ENCODE peak calls at places on chromosomes 6 and 20, in seven cellular contexts. V is IMR-90, Z is body of pancreas, I is endodermal cell, B is left ventricle myocardium inferior, W is type B pancreatic cell, J is mucosa of descending colon. M is an unnamed sample.

GRCh38 chr6:8983202-8983688 is 547.9 kb upstream of the SLC35B3 start:
- DNase-seq in J (peak), B (peak), V (peak), W (peak), I (peak), Z (peak), M (peak)

GRCh38 chr6:372336-372911 is 19.1 kb upstream of the IRF4 start:
- DNase-seq in I (no peak), J (no peak), Z (no peak), W (no peak), B (no peak), V (no peak), M (no peak)

GRCh38 chr6:117613920-117614535 is 11.7 kb upstream of the GOPC start:
- DNase-seq in J (no peak), W (no peak), B (no peak), I (peak), V (no peak), Z (no peak), M (no peak)

GRCh38 chr6:42526616-42527015 is 37.2 kb upstream of the UBR2 start:
- DNase-seq in I (no peak), B (no peak), W (no peak), V (no peak), J (no peak), Z (no peak), M (no peak)

GRCh38 chr6:167221408-167222201 is 63.8 kb upstream of the GPR31 start:
- DNase-seq in Z (no peak), B (no peak), I (no peak), J (no peak), V (no peak), W (no peak), M (no peak)

GRCh38 chr6:15464211-15464725 is 198.6 kb downstream of the DTNBP1 start:
- DNase-seq in V (no peak), I (peak), Z (peak), W (no peak), J (no peak), B (no peak), M (peak)

GRCh38 chr20:5135363-5136012 is 8.7 kb downstream of the CDS2 start:
- DNase-seq in Z (no peak), I (peak), V (no peak), B (no peak), J (no peak), W (no peak), M (no peak)

GRCh38 chr20:47610945-47611250 is 109.2 kb downstream of the NCOA3 start:
- DNase-seq in B (no peak), V (no peak), W (no peak), Z (no peak), I (no peak), J (no peak), M (no peak)

GRCh38 chr6:41469951-41470340 is 76.2 kb upstream of the FOXP4 start:
- DNase-seq in Z (no peak), W (no peak), B (no peak), V (no peak), I (peak), J (no peak), M (no peak)

GRCh38 chr6:7200598-7201443 is 93.1 kb downstream of the RREB1 start:
- DNase-seq in W (no peak), V (no peak), J (no peak), Z (peak), B (no peak), I (no peak), M (no peak)

GRCh38 chr6:74925683-74926082 is 280.2 kb downstream of the COL12A1 start:
- DNase-seq in B (no peak), W (no peak), I (no peak), V (no peak), J (no peak), Z (no peak), M (peak)

GRCh38 chr6:39812853-39813533 is 20.8 kb downstream of the DAAM2 start:
- DNase-seq in W (no peak), Z (peak), I (no peak), J (no peak), V (peak), B (no peak), M (no peak)

GRCh38 chr20:17992224-17992637 is 23.4 kb downstream of the MGME1 start:
- DNase-seq in Z (no peak), I (no peak), B (no peak), W (no peak), J (no peak), V (no peak), M (peak)

GRCh38 chr6:36642913-36643817 is 35.3 kb upstream of the CDKN1A start:
- DNase-seq in I (no peak), W (no peak), B (peak), Z (peak), V (peak), J (peak), M (no peak)

GRCh38 chr6:50007821-50008220 is 14.0 kb downstream of the DEFB110 start:
- DNase-seq in J (no peak), B (no peak), W (no peak), V (peak), I (no peak), Z (no peak), M (no peak)

GRCh38 chr6:11585426-11586016 is 48.0 kb downstream of the TMEM170B start:
- DNase-seq in J (no peak), B (no peak), I (no peak), V (peak), Z (no peak), W (no peak), M (peak)

GRCh38 chr6:121376411-121376810 is 42.1 kb upstream of the TBC1D32 start:
- DNase-seq in V (no peak), I (peak), J (no peak), B (no peak), Z (no peak), W (no peak), M (no peak)

GRCh38 chr6:16832027-16832688 is 70.9 kb upstream of the ATXN1 start:
- DNase-seq in B (no peak), Z (no peak), J (no peak), W (no peak), I (no peak), V (peak), M (no peak)
- TF ChIP-seq CTCF in B (no peak), Z (no peak), J (no peak), W (no peak), I (no peak), V (no peak), M (no peak)

GRCh38 chr6:151647871-151648639 is 154.2 kb downstream of the CCDC170 start:
- DNase-seq in V (no peak), Z (no peak), B (no peak), W (no peak), I (peak), J (no peak), M (no peak)
- TF ChIP-seq CTCF in V (no peak), Z (no peak), B (no peak), W (peak), I (peak), J (no peak), M (no peak)

GRCh38 chr6:112595841-112596240 is 248.7 kb downstream of the RFPL4B start:
- DNase-seq in W (no peak), I (no peak), V (peak), B (no peak), Z (no peak), J (no peak), M (no peak)

GRCh38 chr6:112603726-112604125 is 256.6 kb downstream of the RFPL4B start:
- DNase-seq in B (no peak), Z (no peak), I (no peak), J (no peak), W (no peak), V (no peak), M (no peak)

GRCh38 chr6:112595201-112595600 is 248.1 kb downstream of the RFPL4B start:
- DNase-seq in Z (no peak), W (no peak), I (no peak), J (no peak), B (no peak), V (peak), M (no peak)

DNA sequence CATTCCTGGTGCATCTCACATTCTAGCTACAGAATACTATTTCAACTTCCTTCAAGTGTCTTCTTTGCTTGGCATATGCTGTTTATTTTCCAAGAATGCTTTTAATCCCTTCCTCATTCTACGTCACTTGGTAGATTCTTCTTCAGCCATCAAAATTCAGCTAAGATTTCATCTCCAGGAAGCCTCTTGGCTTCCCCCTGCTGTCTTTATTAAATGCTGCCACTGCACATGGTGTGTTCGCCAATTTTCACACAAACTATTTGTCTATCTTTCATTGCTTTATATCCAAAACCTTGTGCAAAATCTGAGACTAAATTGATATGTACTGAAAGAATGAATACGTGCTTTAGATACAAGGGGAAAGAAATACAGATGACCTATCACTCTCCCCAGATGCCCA is 253.0 kb downstream of the RFPL4B start:
- DNase-seq in W (no peak), Z (no peak), I (no peak), J (no peak), B (no peak), V (no peak), M (no peak)
- TF ChIP-seq CTCF in W (no peak), Z (no peak), I (no peak), J (no peak), B (no peak), V (peak), M (no peak)

GRCh38 chr6:135423649-135424128 is 73.9 kb downstream of the AHI1 start:
- DNase-seq in Z (peak), B (no peak), J (no peak), V (peak), I (no peak), W (no peak), M (peak)
- TF ChIP-seq CTCF in Z (peak), B (peak), J (no peak), V (peak), I (peak), W (peak), M (peak)

GRCh38 chr6:3862038-3862437 is 12.9 kb downstream of the FAM50B start:
- DNase-seq in W (no peak), J (no peak), V (no peak), Z (no peak), B (no peak), I (no peak), M (no peak)

GRCh38 chr6:3868544-3868943 is 19.4 kb downstream of the FAM50B start:
- DNase-seq in W (no peak), V (peak), B (no peak), I (no peak), J (no peak), Z (no peak), M (no peak)

GRCh38 chr6:3869284-3869631 is 20.1 kb downstream of the FAM50B start:
- DNase-seq in W (no peak), J (no peak), Z (no peak), V (no peak), I (no peak), B (no peak), M (no peak)

GRCh38 chr6:3867616-3868502 is 18.7 kb downstream of the FAM50B start:
- DNase-seq in Z (no peak), I (no peak), V (peak), B (no peak), W (no peak), J (no peak), M (no peak)

GRCh38 chr6:3865463-3865862 is 16.3 kb downstream of the FAM50B start:
- DNase-seq in V (no peak), I (no peak), B (no peak), J (no peak), Z (no peak), W (no peak), M (no peak)
- TF ChIP-seq CTCF in V (no peak), I (no peak), B (no peak), J (no peak), Z (no peak), W (no peak), M (no peak)

DNA sequence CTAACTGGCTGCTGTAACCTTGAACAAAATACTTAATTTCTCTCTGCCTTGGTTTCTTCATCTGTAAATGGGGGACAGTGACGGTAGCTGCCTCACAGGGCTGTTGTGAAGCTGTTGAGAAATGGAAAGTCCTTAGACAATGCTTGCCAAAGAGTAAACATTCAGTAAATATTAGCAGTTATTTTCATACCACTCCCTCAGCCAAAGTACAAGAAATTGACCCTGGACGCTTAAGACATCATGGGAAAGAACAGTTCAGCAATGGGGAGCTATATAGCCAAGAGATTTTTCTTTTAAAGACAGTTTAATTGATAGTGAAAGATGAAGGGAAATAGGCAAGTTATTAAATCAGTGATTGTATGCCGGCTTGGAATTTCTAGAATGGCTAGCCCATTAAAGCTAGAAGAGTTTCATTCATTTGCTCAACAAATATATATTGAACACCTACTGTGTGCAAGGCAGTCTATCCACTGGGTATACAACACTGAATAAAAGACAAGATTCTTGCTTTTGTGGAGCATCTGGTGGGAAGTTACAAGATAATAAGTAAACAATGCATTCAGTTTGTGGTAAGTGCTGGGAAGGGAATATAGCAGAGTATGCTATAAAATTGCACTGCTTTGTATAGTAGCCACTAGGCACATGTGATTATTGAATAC is 2.0 kb downstream of the CTNNBL1 start:
- DNase-seq in W (no peak), I (no peak), V (no peak), Z (no peak), J (no peak), B (no peak), M (no peak)
- TF ChIP-seq CTCF in W (no peak), I (no peak), V (no peak), Z (no peak), J (no peak), B (no peak), M (no peak)

DNA sequence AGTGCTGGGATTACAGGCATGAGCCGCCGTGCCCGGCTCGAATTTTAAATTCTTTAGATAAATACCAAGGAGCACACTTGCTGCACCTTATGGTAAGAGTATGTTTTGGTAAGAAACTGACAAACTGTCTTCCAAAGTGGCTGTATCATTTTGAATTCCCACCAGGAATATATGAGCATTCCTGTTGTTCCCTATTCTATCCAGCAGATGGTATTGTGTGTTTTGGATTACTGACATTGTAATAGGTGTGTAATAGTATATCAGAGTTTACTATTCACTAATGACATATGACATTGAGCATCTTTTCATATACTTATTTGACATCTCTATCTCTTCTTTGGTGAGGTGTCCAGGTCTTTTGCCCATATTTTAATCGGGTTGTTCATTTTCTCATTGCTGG is 40.5 kb downstream of the TGM6 start:
- DNase-seq in B (no peak), Z (no peak), W (no peak), V (no peak), J (no peak), I (no peak), M (no peak)
- TF ChIP-seq CTCF in B (no peak), Z (no peak), W (peak), V (peak), J (no peak), I (peak), M (no peak)

DNA sequence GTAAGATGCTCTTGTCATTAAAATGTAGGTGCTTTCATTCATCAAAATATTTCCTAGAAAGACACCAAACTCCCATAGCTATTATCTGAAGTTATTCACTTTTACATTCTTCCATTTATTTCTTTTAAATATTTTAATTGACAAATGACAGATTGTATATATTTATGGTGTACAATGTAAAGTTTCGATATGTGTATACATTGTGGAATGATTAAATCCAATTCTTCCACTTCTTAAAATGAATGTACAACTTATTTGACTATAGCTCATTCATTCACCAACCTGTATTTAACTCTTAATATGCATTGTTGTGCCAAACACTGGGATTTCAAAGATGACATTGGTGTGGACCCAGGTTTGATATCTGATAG is 41.0 kb downstream of the CCN2 start:
- DNase-seq in V (no peak), W (no peak), Z (no peak), B (no peak), I (no peak), J (no peak), M (no peak)
- TF ChIP-seq CTCF in V (no peak), W (no peak), Z (no peak), B (no peak), I (peak), J (no peak), M (no peak)

GRCh38 chr20:16437387-16437990 is 135.8 kb downstream of the KIF16B start:
- DNase-seq in B (no peak), I (no peak), J (no peak), W (no peak), Z (no peak), V (no peak), M (no peak)

GRCh38 chr20:16438100-16438499 is 135.1 kb downstream of the KIF16B start:
- DNase-seq in B (no peak), Z (no peak), V (no peak), J (no peak), I (no peak), W (no peak), M (no peak)

DNA sequence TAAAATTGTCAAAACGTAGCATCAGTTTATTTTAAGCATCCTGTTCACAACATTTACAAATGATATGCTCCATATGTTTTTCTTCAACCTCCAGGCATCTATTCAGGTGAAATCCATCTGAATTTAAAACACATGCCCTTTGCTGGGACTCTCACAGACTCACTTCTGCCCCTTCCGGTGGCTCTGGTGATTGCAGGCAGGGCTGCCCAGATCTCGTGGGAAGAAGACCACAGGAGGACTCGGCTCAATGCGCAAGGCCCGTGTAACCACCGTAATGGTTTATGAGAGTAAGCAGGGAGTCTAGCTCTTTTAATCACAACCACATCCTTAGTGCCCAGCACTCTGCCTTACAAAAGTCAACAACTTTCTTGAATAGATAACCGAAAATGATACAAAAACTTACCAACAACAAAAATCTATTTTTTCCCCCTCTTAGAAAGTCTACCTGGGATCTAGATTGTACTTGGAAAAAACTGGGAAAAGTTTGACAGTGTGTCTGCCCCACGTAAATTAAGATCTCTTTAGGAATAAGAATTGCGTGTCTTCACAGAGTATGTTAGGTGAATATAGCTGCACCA is 139.1 kb downstream of the KIF16B start:
- DNase-seq in J (peak), V (peak), W (peak), I (peak), B (peak), Z (peak), M (peak)
- TF ChIP-seq CTCF in J (peak), V (peak), W (peak), I (peak), B (peak), Z (peak), M (peak)

DNA sequence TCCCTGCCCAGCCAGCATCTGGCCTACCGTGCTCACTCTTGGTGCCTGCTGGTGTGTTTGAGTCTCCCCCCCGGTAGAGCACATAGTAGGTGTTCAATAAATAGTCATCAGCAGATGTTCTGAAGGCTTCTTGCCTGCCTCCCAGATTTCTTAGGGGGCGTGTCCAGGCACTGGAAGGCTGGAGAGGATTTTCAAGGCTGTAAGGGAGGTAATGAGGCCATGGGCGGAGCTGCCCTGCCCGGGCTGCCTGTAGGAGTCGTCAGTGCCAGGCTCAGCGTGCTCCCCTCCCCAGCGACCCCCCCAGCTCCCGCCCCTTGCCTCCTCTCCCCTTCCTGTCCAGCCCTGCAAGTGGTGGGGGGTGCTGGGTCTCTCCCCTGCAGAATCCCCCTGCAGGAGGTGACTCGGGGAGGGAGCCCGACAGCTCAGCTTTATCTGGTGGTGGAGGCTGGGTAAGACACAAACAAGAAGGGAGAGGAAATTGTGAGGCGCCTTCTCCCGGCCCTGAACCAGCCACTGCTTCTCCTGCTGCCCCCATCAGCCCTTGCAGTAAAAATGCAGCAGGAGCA is 55.9 kb downstream of the BCAS4 start:
- DNase-seq in Z (no peak), I (peak), V (no peak), W (no peak), B (no peak), J (no peak), M (no peak)
- TF ChIP-seq CTCF in Z (no peak), I (peak), V (no peak), W (no peak), B (no peak), J (no peak), M (no peak)

M was measured in GM10248.